ENCODE peak calls at places on chromosome 17, in five cellular contexts. N is upper lobe of right lung, K is cardiac muscle cell, R is foreskin fibroblast, S is IMR-90. F is an unnamed sample.

GRCh38 chr17:75753514-75754377 is 11.2 kb downstream of the GALK1 start:
- DNase-seq in S (peak), K (peak), R (peak), N (peak), F (no peak)

GRCh38 chr17:49498037-49498615 is 3.0 kb downstream of the NGFR start:
- DNase-seq in S (no peak), N (no peak), K (peak), R (no peak), F (no peak)

GRCh38 chr17:32477220-32477619 is 9.6 kb upstream of the CDK5R1 start:
- DNase-seq in K (no peak), R (no peak), S (no peak), N (no peak), F (no peak)

GRCh38 chr17:43927101-43927935 is 15.0 kb downstream of the PPY start:
- DNase-seq in N (peak), K (no peak), S (no peak), R (no peak), F (no peak)

GRCh38 chr17:2551928-2552327 is 40.2 kb upstream of the METTL16 start:
- DNase-seq in S (no peak), R (no peak), K (no peak), N (no peak), F (no peak)

GRCh38 chr17:41026668-41027471 is at the start of gene KRTAP1-5:
- DNase-seq in N (no peak), S (peak), K (no peak), R (peak), F (no peak)

GRCh38 chr17:36949461-36949927 is 740 bp downstream of the AATF start:
- DNase-seq in K (no peak), S (peak), N (no peak), R (no peak), F (no peak)

GRCh38 chr17:67711916-67712315 is 5.8 kb upstream of the NOL11 start:
- DNase-seq in S (no peak), K (no peak), N (no peak), R (no peak), F (no peak)

GRCh38 chr17:81328925-81329278 is 33.8 kb upstream of the SLC38A10 start:
- DNase-seq in N (no peak), K (no peak), S (no peak), R (peak), F (no peak)

GRCh38 chr17:79111097-79111496 is 36.5 kb downstream of the ENGASE start:
- DNase-seq in R (no peak), N (no peak), S (no peak), K (no peak), F (no peak)
- H3K4me3 ChIP-seq in R (no peak), N (no peak), S (no peak), K (no peak), F (no peak)

GRCh38 chr17:10457952-10458351 is 11.4 kb downstream of the MYH4 start:
- DNase-seq in R (no peak), K (no peak), S (no peak), N (no peak), F (no peak)

GRCh38 chr17:10460062-10460461 is 9.3 kb downstream of the MYH4 start:
- DNase-seq in S (no peak), R (no peak), N (no peak), K (peak), F (no peak)

GRCh38 chr17:10463402-10463801 is 6.0 kb downstream of the MYH4 start:
- DNase-seq in N (no peak), R (no peak), S (no peak), K (no peak), F (no peak)
- TF ChIP-seq CTCF in N (no peak), R (no peak), S (no peak), K (no peak), F (no peak)

GRCh38 chr17:8073627-8074485 is 13.7 kb downstream of the ALOX12B start:
- DNase-seq in S (peak), N (peak), K (peak), R (peak), F (no peak)
- H3K4me3 ChIP-seq in S (no peak), N (no peak), K (peak), R (no peak), F (no peak)

GRCh38 chr17:56599093-56599492 is 5.6 kb downstream of the NOG start:
- DNase-seq in R (no peak), K (no peak), S (no peak), N (no peak), F (no peak)
- TF ChIP-seq CTCF in R (no peak), K (no peak), S (no peak), N (no peak), F (no peak)

F was measured in epithelial cell of proximal tubule.